ENCODE peak calls at places on chromosome 4, in ten cellular contexts. G is HCEC 1CT, A is left lung, S is HFFc6, H is cerebellum, D is AG09319, K is T-helper 9 cell, T is endodermal cell, J is heart left ventricle, M is left colon. R is an unnamed sample.

GRCh38 chr4:70280567-70280966 is 38.2 kb downstream of the CSN3 start:
- DNase-seq in G (no peak), A (no peak), S (no peak), H (no peak), D (no peak), K (no peak), T (no peak), J (no peak), M (no peak), R (no peak)

GRCh38 chr4:43234626-43235025 is 342.1 kb downstream of the GRXCR1 start:
- DNase-seq in G (no peak), A (no peak), S (no peak), H (no peak), D (no peak), K (no peak), T (peak), J (no peak), M (no peak), R (no peak)

GRCh38 chr4:129862461-129862860 is 766.5 kb downstream of the C4orf33 start:
- DNase-seq in G (no peak), A (no peak), S (no peak), H (no peak), D (no peak), K (no peak), T (no peak), J (no peak), M (no peak), R (no peak)

GRCh38 chr4:48780867-48781219 is 764 bp upstream of the FRYL start:
- DNase-seq in G (no peak), A (no peak), S (peak), H (no peak), D (no peak), K (peak), T (peak), J (peak), M (peak), R (peak)

GRCh38 chr4:1209821-1210220 is 37.4 kb upstream of the SPON2 start:
- DNase-seq in G (peak), A (peak), S (no peak), H (no peak), D (peak), K (no peak), T (no peak), J (peak), M (peak), R (peak)

GRCh38 chr4:7185487-7186030 is 6.8 kb upstream of the SORCS2 start:
- DNase-seq in G (no peak), A (no peak), S (no peak), H (no peak), D (no peak), K (no peak), T (peak), J (no peak), M (no peak), R (no peak)

GRCh38 chr4:29853843-29854242 is 866.3 kb upstream of the PCDH7 start:
- DNase-seq in G (no peak), A (no peak), S (no peak), H (no peak), D (no peak), K (no peak), T (peak), J (no peak), M (no peak), R (no peak)

GRCh38 chr4:40502936-40503335 is 126.7 kb downstream of the RBM47 start:
- DNase-seq in G (no peak), A (no peak), S (no peak), H (no peak), D (no peak), K (no peak), T (no peak), J (no peak), M (no peak), R (no peak)

GRCh38 chr4:159169903-159170302 is 67.0 kb downstream of the RAPGEF2 start:
- DNase-seq in G (no peak), A (no peak), S (no peak), H (no peak), D (no peak), K (no peak), T (no peak), J (no peak), M (no peak), R (no peak)

GRCh38 chr4:89123418-89123817 is 12.1 kb downstream of the TIGD2 start:
- DNase-seq in G (no peak), A (no peak), S (no peak), H (no peak), D (no peak), K (no peak), T (no peak), J (no peak), M (no peak), R (no peak)

GRCh38 chr4:76758290-76758882 is 139.6 kb downstream of the SOWAHB start:
- DNase-seq in G (peak), A (no peak), S (peak), H (peak), D (no peak), K (no peak), T (no peak), J (no peak), M (no peak), R (peak)

GRCh38 chr4:111228396-111228795 is 605.5 kb upstream of the PITX2 start:
- DNase-seq in G (no peak), A (no peak), S (peak), H (no peak), D (no peak), K (no peak), T (no peak), J (no peak), M (no peak), R (no peak)

GRCh38 chr4:7546152-7546808 is 111.5 kb upstream of the PSAPL1 start:
- DNase-seq in G (no peak), A (peak), S (no peak), H (no peak), D (no peak), K (no peak), T (no peak), J (no peak), M (no peak), R (no peak)

GRCh38 chr4:33494150-33494549 is 2750.2 kb downstream of the ARAP2 start:
- DNase-seq in G (no peak), A (no peak), S (no peak), H (no peak), D (no peak), K (no peak), T (no peak), J (no peak), M (no peak), R (no peak)

GRCh38 chr4:176635372-176636261 is 157.1 kb downstream of the VEGFC start:
- DNase-seq in G (peak), A (no peak), S (peak), H (no peak), D (peak), K (no peak), T (no peak), J (no peak), M (no peak), R (no peak)

GRCh38 chr4:179417357-179417756 is 1975.1 kb upstream of the AGA start:
- DNase-seq in G (no peak), A (no peak), S (no peak), H (no peak), D (no peak), K (no peak), T (no peak), J (no peak), M (no peak), R (no peak)

GRCh38 chr4:2837110-2837903 is 6.3 kb upstream of the ADD1 start:
- DNase-seq in G (no peak), A (peak), S (no peak), H (no peak), D (no peak), K (no peak), T (peak), J (no peak), M (no peak), R (no peak)

GRCh38 chr4:186118582-186118981 is 14.1 kb downstream of the FAM149A start:
- DNase-seq in G (no peak), A (no peak), S (no peak), H (no peak), D (no peak), K (no peak), T (no peak), J (no peak), M (no peak), R (no peak)

GRCh38 chr4:151355155-151355554 is 29.8 kb upstream of the SH3D19 start:
- DNase-seq in G (no peak), A (no peak), S (no peak), H (no peak), D (no peak), K (no peak), T (no peak), J (no peak), M (no peak), R (no peak)

GRCh38 chr4:11427201-11427996 is 1.3 kb downstream of the HS3ST1 start:
- DNase-seq in G (no peak), A (peak), S (no peak), H (peak), D (no peak), K (no peak), T (peak), J (no peak), M (no peak), R (no peak)

R was measured in Ammon's horn.